ENCODE peak calls at places on chromosome 3, in eight cellular contexts. L is BJ; K is central memory CD4-positive, alpha-beta T cell; I is stimulated activated CD8-positive, alpha-beta memory T cell treated with anti-CD3 and anti-CD28 coated beads, Interleukin-7, amount 100 ng/mL, for 1 hour; H is mesendoderm; J is activated CD4-positive, alpha-beta T cell treated with anti-CD3 and anti-CD28 coated beads, Interleukin-2, amount 50 U/mL, for 1 hour; O is GM03348; P is T-helper 1 cell. U is an unnamed sample.

GRCh38 chr3:127745656-127746399 is 73.1 kb downstream of the ABTB1 start:
- DNase-seq in L (no peak), K (no peak), I (no peak), H (no peak), J (no peak), O (no peak), P (no peak), U (no peak)

GRCh38 chr3:193211173-193211572 is 29.8 kb upstream of the PLAAT1 start:
- DNase-seq in L (no peak), K (no peak), I (no peak), H (no peak), J (no peak), O (no peak), P (no peak), U (no peak)

GRCh38 chr3:174318146-174318545 is 541.0 kb upstream of the NAALADL2 start:
- DNase-seq in L (no peak), K (no peak), I (no peak), H (no peak), J (no peak), O (peak; percentile 10), P (no peak), U (no peak)

GRCh38 chr3:128922804-128923459 is 43.5 kb downstream of the ACAD9 start:
- DNase-seq in L (no peak), K (peak; percentile 57), I (no peak), H (no peak), J (peak; percentile 41), O (no peak), P (no peak), U (no peak)

GRCh38 chr3:104392327-104392726 is 974.4 kb upstream of the ALCAM start:
- DNase-seq in L (no peak), K (no peak), I (no peak), H (peak; percentile 26), J (no peak), O (no peak), P (no peak), U (no peak)

GRCh38 chr3:76728411-76728810 is 311.5 kb upstream of the ROBO2 start:
- DNase-seq in L (no peak), K (no peak), I (no peak), H (no peak), J (no peak), O (no peak), P (no peak), U (no peak)

GRCh38 chr3:173217127-173217526 is 76.1 kb upstream of the SPATA16 start:
- DNase-seq in L (no peak), K (no peak), I (no peak), H (peak; percentile 4), J (no peak), O (no peak), P (no peak), U (no peak)

GRCh38 chr3:39631136-39631535 is 163.7 kb downstream of the MOBP start:
- DNase-seq in L (no peak), K (no peak), I (no peak), H (no peak), J (no peak), O (peak; percentile 6), P (no peak), U (no peak)

GRCh38 chr3:99934984-99935797 is 117.5 kb downstream of the CMSS1 start:
- DNase-seq in L (no peak), K (no peak), I (no peak), H (peak; percentile 63), J (no peak), O (no peak), P (no peak), U (no peak)

GRCh38 chr3:76131396-76132153 is 346.2 kb upstream of the ZNF717 start:
- DNase-seq in L (no peak), K (no peak), I (no peak), H (no peak), J (no peak), O (no peak), P (no peak), U (no peak)

GRCh38 chr3:107220538-107220937 is 156.7 kb upstream of the CCDC54 start:
- DNase-seq in L (no peak), K (no peak), I (no peak), H (no peak), J (no peak), O (no peak), P (no peak), U (no peak)

GRCh38 chr3:106688463-106688862 is 688.8 kb upstream of the CCDC54 start:
- DNase-seq in L (peak; percentile 76), K (no peak), I (no peak), H (peak; percentile 53), J (no peak), O (peak; percentile 75), P (no peak), U (peak; percentile 87)

GRCh38 chr3:170327040-170327808 is 30.3 kb upstream of the SKIL start:
- DNase-seq in L (no peak), K (no peak), I (no peak), H (no peak), J (no peak), O (no peak), P (no peak), U (no peak)

GRCh38 chr3:129485681-129486056 is 42.8 kb upstream of the RHO start:
- DNase-seq in L (peak; percentile 98), K (no peak), I (no peak), H (peak; percentile 56), J (no peak), O (peak; percentile 94), P (no peak), U (peak; percentile 98)

GRCh38 chr3:6204891-6205290 is 656.0 kb upstream of the GRM7 start:
- DNase-seq in L (no peak), K (no peak), I (no peak), H (no peak), J (no peak), O (no peak), P (no peak), U (no peak)

GRCh38 chr3:127306361-127307112 is 18.7 kb upstream of the PRR20G start:
- DNase-seq in L (no peak), K (no peak), I (no peak), H (no peak), J (no peak), O (no peak), P (no peak), U (no peak)

GRCh38 chr3:144556392-144556791 is 584.8 kb downstream of the DIPK2A start:
- DNase-seq in L (peak; percentile 18), K (no peak), I (no peak), H (no peak), J (no peak), O (peak; percentile 9), P (no peak), U (peak; percentile 35)

GRCh38 chr3:145522893-145523651 is 637.9 kb downstream of the PLOD2 start:
- DNase-seq in L (no peak), K (no peak), I (no peak), H (no peak), J (no peak), O (no peak), P (no peak), U (no peak)

GRCh38 chr3:29335438-29335837 is 54.6 kb downstream of the RBMS3 start:
- DNase-seq in L (peak; percentile 90), K (no peak), I (no peak), H (peak; percentile 97), J (no peak), O (peak; percentile 66), P (no peak), U (peak; percentile 96)

GRCh38 chr3:47425383-47425778 is 44.6 kb downstream of the PTPN23 start:
- DNase-seq in L (no peak), K (no peak), I (no peak), H (no peak), J (no peak), O (no peak), P (no peak), U (no peak)

GRCh38 chr3:42653560-42654330 is at the start of gene ZBTB47:
- DNase-seq in L (no peak), K (no peak), I (no peak), H (peak; percentile 41), J (no peak), O (peak; percentile 71), P (no peak), U (no peak)

GRCh38 chr3:10164546-10165393 is at the start of gene IRAK2:
- DNase-seq in L (no peak), K (peak; percentile 50), I (peak; percentile 20), H (peak; percentile 62), J (peak; percentile 47), O (peak; percentile 96), P (peak; percentile 49), U (no peak)

GRCh38 chr3:49606427-49606826 is 52.1 kb downstream of the BSN start:
- DNase-seq in L (no peak), K (no peak), I (no peak), H (no peak), J (no peak), O (no peak), P (no peak), U (no peak)

GRCh38 chr3:103752986-103753385 is 1318.2 kb downstream of the ZPLD1 start:
- DNase-seq in L (no peak), K (no peak), I (no peak), H (no peak), J (no peak), O (no peak), P (no peak), U (no peak)

GRCh38 chr3:105598047-105598796 is 231.5 kb downstream of the ALCAM start:
- DNase-seq in L (peak; percentile 53), K (no peak), I (no peak), H (peak; percentile 75), J (no peak), O (peak; percentile 78), P (no peak), U (peak; percentile 77)

GRCh38 chr3:122510878-122511481 is 3.8 kb downstream of the KPNA1 start:
- DNase-seq in L (no peak), K (no peak), I (no peak), H (no peak), J (no peak), O (no peak), P (no peak), U (no peak)

GRCh38 chr3:14462738-14463137 is 60.3 kb downstream of the SLC6A6 start:
- DNase-seq in L (no peak), K (no peak), I (no peak), H (no peak), J (no peak), O (no peak), P (no peak), U (no peak)

GRCh38 chr3:8536106-8537052 is 34.8 kb downstream of the LMCD1 start:
- DNase-seq in L (no peak), K (no peak), I (no peak), H (peak; percentile 68), J (no peak), O (peak; percentile 49), P (no peak), U (no peak)

GRCh38 chr3:3023106-3023505 is 87.1 kb downstream of the IL5RA start:
- DNase-seq in L (no peak), K (no peak), I (no peak), H (no peak), J (no peak), O (no peak), P (no peak), U (no peak)

GRCh38 chr3:141471160-141471559 is 15.7 kb upstream of the RASA2 start:
- DNase-seq in L (no peak), K (no peak), I (no peak), H (no peak), J (no peak), O (no peak), P (no peak), U (no peak)

GRCh38 chr3:11499144-11499543 is 144.6 kb downstream of the VGLL4 start:
- DNase-seq in L (peak; percentile 83), K (no peak), I (no peak), H (no peak), J (no peak), O (peak; percentile 85), P (no peak), U (peak; percentile 83)

GRCh38 chr3:147846854-147847453 is 437.8 kb downstream of the ZIC1 start:
- DNase-seq in L (no peak), K (no peak), I (no peak), H (peak; percentile 3), J (no peak), O (no peak), P (no peak), U (no peak)